ENCODE peak calls at places on chromosomes 6 and 20, in seven cellular contexts. One of them, this sample, is unnamed.

GRCh38 chr6:103983000-103983399 is 876.7 kb downstream of the HACE1 start:
- DNase-seq in cardiac fibroblast: peak
- DNase-seq in endothelial cell: no peak
- DNase-seq in right atrium auricular region: no peak
- DNase-seq in colonic mucosa: no peak
- DNase-seq in GM10248: no peak
- DNase-seq in HCT116: no peak
- DNase-seq in this sample: no peak

GRCh38 chr20:18628330-18628941 is 40.6 kb downstream of the DTD1 start:
- DNase-seq in endothelial cell: peak
- DNase-seq in cardiac fibroblast: no peak
- DNase-seq in right atrium auricular region: no peak
- DNase-seq in HCT116: no peak
- DNase-seq in colonic mucosa: peak
- DNase-seq in GM10248: no peak
- DNase-seq in this sample: peak

GRCh38 chr20:63080411-63080810 is 73.6 kb upstream of the BHLHE23 start:
- DNase-seq in cardiac fibroblast: no peak
- DNase-seq in endothelial cell: no peak
- DNase-seq in colonic mucosa: no peak
- DNase-seq in GM10248: no peak
- DNase-seq in right atrium auricular region: no peak
- DNase-seq in HCT116: no peak
- DNase-seq in this sample: no peak

GRCh38 chr20:23361108-23361650 is 803 bp upstream of the GZF1 start:
- DNase-seq in endothelial cell: no peak
- DNase-seq in HCT116: no peak
- DNase-seq in colonic mucosa: peak
- DNase-seq in GM10248: no peak
- DNase-seq in cardiac fibroblast: peak
- DNase-seq in right atrium auricular region: no peak
- DNase-seq in this sample: no peak

GRCh38 chr6:45540375-45540920 is 162.7 kb upstream of the SUPT3H start:
- DNase-seq in HCT116: no peak
- DNase-seq in GM10248: no peak
- DNase-seq in right atrium auricular region: no peak
- DNase-seq in colonic mucosa: no peak
- DNase-seq in cardiac fibroblast: no peak
- DNase-seq in endothelial cell: no peak
- DNase-seq in this sample: no peak

GRCh38 chr6:3663081-3663480 is 88.4 kb downstream of the PXDC1 start:
- DNase-seq in GM10248: no peak
- DNase-seq in HCT116: no peak
- DNase-seq in colonic mucosa: no peak
- DNase-seq in right atrium auricular region: no peak
- DNase-seq in cardiac fibroblast: no peak
- DNase-seq in endothelial cell: no peak
- DNase-seq in this sample: no peak

GRCh38 chr20:34112600-34113061 is 588 bp upstream of the EIF2S2 start:
- DNase-seq in right atrium auricular region: peak
- DNase-seq in colonic mucosa: peak
- DNase-seq in HCT116: no peak
- DNase-seq in cardiac fibroblast: peak
- DNase-seq in GM10248: peak
- DNase-seq in endothelial cell: peak
- DNase-seq in this sample: peak

GRCh38 chr20:3777726-3778629 is 3.3 kb downstream of the SPEF1 start:
- DNase-seq in GM10248: peak
- DNase-seq in right atrium auricular region: peak
- DNase-seq in colonic mucosa: peak
- DNase-seq in cardiac fibroblast: peak
- DNase-seq in HCT116: no peak
- DNase-seq in endothelial cell: peak
- DNase-seq in this sample: peak

GRCh38 chr6:36122495-36123269 is 7.6 kb upstream of the MAPK13 start:
- DNase-seq in endothelial cell: no peak
- DNase-seq in HCT116: no peak
- DNase-seq in colonic mucosa: no peak
- DNase-seq in right atrium auricular region: no peak
- DNase-seq in GM10248: no peak
- DNase-seq in cardiac fibroblast: no peak
- DNase-seq in this sample: no peak

GRCh38 chr6:96469312-96469711 is 52.3 kb upstream of the UFL1 start:
- DNase-seq in right atrium auricular region: no peak
- DNase-seq in HCT116: no peak
- DNase-seq in cardiac fibroblast: no peak
- DNase-seq in endothelial cell: no peak
- DNase-seq in colonic mucosa: no peak
- DNase-seq in GM10248: no peak
- DNase-seq in this sample: no peak

GRCh38 chr6:24145690-24146131 is 19.7 kb downstream of the NRSN1 start:
- DNase-seq in HCT116: no peak
- DNase-seq in colonic mucosa: no peak
- DNase-seq in GM10248: no peak
- DNase-seq in endothelial cell: no peak
- DNase-seq in right atrium auricular region: no peak
- DNase-seq in cardiac fibroblast: no peak
- DNase-seq in this sample: no peak

GRCh38 chr6:91097316-91097878 is 510.5 kb upstream of the MAP3K7 start:
- DNase-seq in GM10248: no peak
- DNase-seq in right atrium auricular region: no peak
- DNase-seq in cardiac fibroblast: no peak
- DNase-seq in endothelial cell: no peak
- DNase-seq in HCT116: no peak
- DNase-seq in colonic mucosa: no peak
- DNase-seq in this sample: no peak

GRCh38 chr6:116099036-116099435 is 1.6 kb upstream of the NT5DC1 start:
- DNase-seq in GM10248: no peak
- DNase-seq in colonic mucosa: no peak
- DNase-seq in HCT116: no peak
- DNase-seq in right atrium auricular region: no peak
- DNase-seq in cardiac fibroblast: no peak
- DNase-seq in endothelial cell: no peak
- DNase-seq in this sample: no peak

GRCh38 chr6:3523288-3523670 is 66.4 kb upstream of the SLC22A23 start:
- DNase-seq in endothelial cell: no peak
- DNase-seq in cardiac fibroblast: no peak
- DNase-seq in GM10248: no peak
- DNase-seq in HCT116: no peak
- DNase-seq in right atrium auricular region: no peak
- DNase-seq in colonic mucosa: peak
- DNase-seq in this sample: no peak

GRCh38 chr6:161498359-161498758 is 224.5 kb upstream of the AGPAT4 start:
- DNase-seq in cardiac fibroblast: peak
- DNase-seq in endothelial cell: peak
- DNase-seq in HCT116: peak
- DNase-seq in colonic mucosa: no peak
- DNase-seq in right atrium auricular region: no peak
- DNase-seq in GM10248: no peak
- DNase-seq in this sample: peak

GRCh38 chr6:5435449-5435848 is 174.1 kb downstream of the FARS2 start:
- DNase-seq in right atrium auricular region: no peak
- DNase-seq in colonic mucosa: no peak
- DNase-seq in GM10248: no peak
- DNase-seq in HCT116: no peak
- DNase-seq in cardiac fibroblast: peak
- DNase-seq in endothelial cell: no peak
- DNase-seq in this sample: no peak

GRCh38 chr6:5438882-5439584 is 177.7 kb downstream of the FARS2 start:
- DNase-seq in colonic mucosa: no peak
- DNase-seq in HCT116: no peak
- DNase-seq in GM10248: no peak
- DNase-seq in cardiac fibroblast: no peak
- DNase-seq in endothelial cell: no peak
- DNase-seq in right atrium auricular region: no peak
- DNase-seq in this sample: no peak

GRCh38 chr6:5433324-5433723 is 172.0 kb downstream of the FARS2 start:
- DNase-seq in HCT116: no peak
- DNase-seq in right atrium auricular region: no peak
- DNase-seq in colonic mucosa: no peak
- DNase-seq in cardiac fibroblast: no peak
- DNase-seq in endothelial cell: no peak
- DNase-seq in GM10248: no peak
- DNase-seq in this sample: no peak
- TF ChIP-seq CTCF in HCT116: no peak
- TF ChIP-seq CTCF in right atrium auricular region: no peak
- TF ChIP-seq CTCF in colonic mucosa: no peak
- TF ChIP-seq CTCF in cardiac fibroblast: no peak
- TF ChIP-seq CTCF in endothelial cell: no peak
- TF ChIP-seq CTCF in GM10248: no peak
- TF ChIP-seq CTCF in this sample: no peak

DNA sequence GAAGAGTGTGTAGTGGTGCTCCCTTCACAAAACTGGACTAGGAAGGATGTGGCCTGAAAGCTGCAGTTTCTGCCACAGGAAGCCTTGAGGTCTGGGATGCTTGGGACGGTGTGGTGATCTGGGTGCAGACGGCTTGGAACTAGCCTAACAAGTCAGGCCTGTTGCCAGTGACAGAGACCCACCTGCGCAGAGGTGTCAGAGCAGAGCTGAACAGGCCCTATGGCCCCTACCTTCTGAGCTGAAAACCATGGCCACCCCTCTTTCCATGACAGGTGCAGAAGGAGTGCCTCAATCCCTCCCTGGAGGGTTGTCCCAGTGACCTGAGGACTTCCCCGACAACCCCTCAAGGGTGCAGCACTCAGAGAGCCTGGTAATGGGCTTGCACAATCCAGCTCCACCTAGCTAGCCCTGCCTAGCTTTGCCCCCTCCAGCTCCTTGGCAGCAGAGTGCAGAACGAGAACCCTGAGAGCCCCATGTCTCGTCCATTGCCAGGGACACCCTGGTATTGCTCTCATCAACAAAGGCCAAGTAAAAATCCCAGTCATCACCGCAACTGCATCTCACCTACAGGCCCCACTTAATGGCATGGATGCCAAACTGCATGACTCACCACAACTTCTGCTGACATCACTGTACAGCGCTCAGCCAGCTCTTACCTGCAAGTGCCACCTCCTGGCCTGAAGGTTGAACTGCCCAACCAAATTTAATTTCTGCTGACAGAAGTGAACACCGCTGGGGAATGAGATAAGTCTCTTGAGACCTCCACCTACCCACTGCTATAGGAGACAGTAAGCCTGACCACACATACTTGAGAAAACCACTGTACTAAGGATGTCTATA is 563.1 kb downstream of the TFAP2A start:
- DNase-seq in right atrium auricular region: no peak
- DNase-seq in HCT116: peak
- DNase-seq in GM10248: no peak
- DNase-seq in cardiac fibroblast: peak
- DNase-seq in endothelial cell: no peak
- DNase-seq in colonic mucosa: no peak
- DNase-seq in this sample: peak
- TF ChIP-seq CTCF in right atrium auricular region: no peak
- TF ChIP-seq CTCF in HCT116: no peak
- TF ChIP-seq CTCF in GM10248: no peak
- TF ChIP-seq CTCF in cardiac fibroblast: no peak
- TF ChIP-seq CTCF in endothelial cell: peak
- TF ChIP-seq CTCF in colonic mucosa: no peak
- TF ChIP-seq CTCF in this sample: no peak

DNA sequence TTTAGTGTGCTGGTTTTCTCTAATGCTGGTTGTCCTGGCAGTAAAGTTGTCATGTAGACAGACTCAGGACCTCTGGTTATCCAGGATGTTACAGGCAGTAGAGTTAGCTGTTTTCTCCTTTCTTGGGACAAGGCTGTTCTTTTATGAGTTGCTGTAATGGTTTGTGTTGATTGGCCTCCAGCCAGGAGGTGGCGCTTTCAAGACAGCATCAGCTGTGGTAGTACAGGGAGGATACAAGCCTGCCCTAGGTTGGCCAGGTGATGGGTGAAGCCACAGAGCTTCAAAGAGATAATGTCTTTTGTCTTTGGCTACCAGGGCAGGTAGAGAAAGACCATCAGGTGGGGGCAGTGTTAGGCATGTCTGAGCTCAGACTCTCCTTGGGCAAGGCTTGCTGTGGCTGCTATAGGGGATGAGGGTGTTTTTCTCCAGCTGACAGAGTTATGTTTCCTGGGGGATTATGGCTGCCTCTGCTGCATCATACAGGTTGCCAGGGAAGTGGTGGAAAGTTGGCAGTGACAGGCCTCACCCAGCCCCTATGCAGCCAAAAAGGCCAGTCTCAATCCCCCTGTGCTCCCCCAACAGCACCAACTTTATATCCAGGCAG is 127.2 kb upstream of the TAB2 start:
- DNase-seq in GM10248: no peak
- DNase-seq in cardiac fibroblast: peak
- DNase-seq in colonic mucosa: peak
- DNase-seq in endothelial cell: peak
- DNase-seq in HCT116: no peak
- DNase-seq in right atrium auricular region: no peak
- DNase-seq in this sample: peak
- TF ChIP-seq CTCF in GM10248: no peak
- TF ChIP-seq CTCF in cardiac fibroblast: peak
- TF ChIP-seq CTCF in colonic mucosa: no peak
- TF ChIP-seq CTCF in endothelial cell: peak
- TF ChIP-seq CTCF in HCT116: peak
- TF ChIP-seq CTCF in right atrium auricular region: no peak
- TF ChIP-seq CTCF in this sample: no peak

DNA sequence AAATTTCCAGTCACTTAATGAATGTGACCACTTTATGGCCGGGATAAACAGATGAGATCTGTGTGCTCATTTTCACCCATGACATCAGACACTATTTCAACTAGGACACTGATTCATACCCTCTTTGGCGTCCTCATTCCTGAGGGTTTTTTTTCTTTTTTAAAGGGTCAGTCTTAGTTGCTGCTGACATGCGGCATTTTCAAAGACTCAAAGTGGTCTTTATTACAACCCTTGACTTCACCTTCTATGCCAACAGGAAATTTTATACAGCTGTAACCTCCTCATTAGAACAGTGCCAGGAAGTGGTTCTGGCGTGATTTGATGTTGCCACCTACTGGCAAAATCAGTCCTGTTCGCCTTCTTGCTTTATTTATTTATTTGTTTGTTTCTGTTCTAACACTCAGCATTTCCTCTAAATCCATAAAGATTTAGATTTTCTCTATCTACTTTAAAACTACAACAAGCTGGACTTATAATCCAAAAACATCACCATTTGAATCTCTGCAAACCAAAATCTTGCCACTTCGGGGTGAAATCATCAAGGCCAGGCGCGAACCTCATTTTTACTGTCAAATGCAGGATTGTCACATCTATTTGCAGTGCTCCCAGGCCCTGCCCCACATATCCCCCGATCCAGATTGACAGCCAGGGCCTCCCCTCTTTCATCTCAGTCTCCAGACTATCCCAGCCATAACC is 77.7 kb downstream of the C6orf118 start:
- DNase-seq in GM10248: no peak
- DNase-seq in HCT116: peak
- DNase-seq in colonic mucosa: no peak
- DNase-seq in endothelial cell: no peak
- DNase-seq in cardiac fibroblast: peak
- DNase-seq in right atrium auricular region: no peak
- DNase-seq in this sample: peak
- TF ChIP-seq CTCF in GM10248: no peak
- TF ChIP-seq CTCF in HCT116: no peak
- TF ChIP-seq CTCF in colonic mucosa: no peak
- TF ChIP-seq CTCF in endothelial cell: peak
- TF ChIP-seq CTCF in cardiac fibroblast: peak
- TF ChIP-seq CTCF in right atrium auricular region: peak
- TF ChIP-seq CTCF in this sample: peak